ENCODE peak calls at places on chromosome 22, in six cellular contexts. D is vagina; J is stimulated activated CD4-positive, alpha-beta T cell treated with anti-CD3 and anti-CD28 coated beads, Interleukin-4, amount 100 ng/mL, for 1 hour; A is retina; V is sigmoid colon; C is T-helper 1 cell. N is an unnamed sample.

GRCh38 chr22:43824724-43825485 is 12.8 kb upstream of the EFCAB6 start:
- DNase-seq in D (peak), J (no peak), A (no peak), V (no peak), C (no peak), N (no peak)

GRCh38 chr22:47918936-47919505 is 1156.6 kb downstream of the TBC1D22A start:
- DNase-seq in D (no peak), J (no peak), A (peak), V (no peak), C (no peak), N (peak)

GRCh38 chr22:31881198-31881597 is 63.1 kb upstream of the YWHAH start:
- DNase-seq in D (no peak), J (no peak), A (no peak), V (no peak), C (no peak), N (no peak)

GRCh38 chr22:44782286-44782830 is 30.0 kb downstream of the ARHGAP8 start:
- DNase-seq in D (no peak), J (no peak), A (no peak), V (no peak), C (no peak), N (no peak)

GRCh38 chr22:39965749-39966148 is 5.6 kb downstream of the TMA7B start:
- DNase-seq in D (no peak), J (no peak), A (no peak), V (no peak), C (no peak), N (no peak)

GRCh38 chr22:17672417-17672991 is 33.9 kb downstream of the BCL2L13 start:
- DNase-seq in D (no peak), J (no peak), A (peak), V (no peak), C (no peak), N (peak)

GRCh38 chr22:31259798-31260473 is 32.4 kb downstream of the PIK3IP1 start:
- DNase-seq in D (no peak), J (no peak), A (no peak), V (no peak), C (no peak), N (no peak)

GRCh38 chr22:42973536-42973881 is 41.4 kb downstream of the PACSIN2 start:
- DNase-seq in D (no peak), J (no peak), A (no peak), V (no peak), C (no peak), N (no peak)

GRCh38 chr22:44202261-44202789 is 21.6 kb downstream of the PARVG start:
- DNase-seq in D (no peak), J (no peak), A (no peak), V (peak), C (no peak), N (no peak)

GRCh38 chr22:20471126-20471833 is 24.3 kb downstream of the KLHL22 start:
- DNase-seq in D (no peak), J (no peak), A (no peak), V (no peak), C (no peak), N (no peak)

GRCh38 chr22:29083576-29084566 is 11.0 kb downstream of the KREMEN1 start:
- DNase-seq in D (no peak), J (no peak), A (no peak), V (no peak), C (no peak), N (no peak)

GRCh38 chr22:28014141-28015055 is 95.3 kb upstream of the PITPNB start:
- DNase-seq in D (no peak), J (no peak), A (peak), V (peak), C (no peak), N (peak)

GRCh38 chr22:50687829-50688228 is 15.2 kb downstream of the SHANK3 start:
- DNase-seq in D (no peak), J (no peak), A (no peak), V (peak), C (no peak), N (no peak)

GRCh38 chr22:29719894-29720645 is at the start of gene CABP7:
- DNase-seq in D (no peak), J (no peak), A (no peak), V (no peak), C (no peak), N (peak)

GRCh38 chr22:43945632-43946390 is 9.4 kb upstream of the SAMM50 start:
- DNase-seq in D (no peak), J (peak), A (peak), V (no peak), C (peak), N (peak)

GRCh38 chr22:30000566-30000965 is 79.7 kb upstream of the HORMAD2 start:
- DNase-seq in D (no peak), J (no peak), A (no peak), V (no peak), C (no peak), N (no peak)